ENCODE peak calls at places on chromosomes 16 and 17, in six cellular contexts. H is CD8-positive, alpha-beta memory T cell; C is activated gamma-delta T cell treated with anti-CD3 and anti-CD28 coated beads, Interleukin-2, amount 50 U/mL, for 16 hours; I is cardiac muscle cell; M is chondrocyte; S is HCT116. U is an unnamed sample.

GRCh38 chr16:60107467-60107866 is 1373.4 kb upstream of the GOT2 start:
- DNase-seq in M (no peak), S (no peak), C (no peak), I (no peak), H (no peak), U (no peak)

GRCh38 chr16:86345521-86345920 is 164.8 kb upstream of the FOXF1 start:
- DNase-seq in M (peak), H (no peak), C (no peak), S (no peak), I (no peak), U (no peak)

GRCh38 chr17:27552467-27552779 is 78.6 kb upstream of the LGALS9 start:
- DNase-seq in I (no peak), C (no peak), S (peak), H (no peak), M (no peak), U (no peak)

GRCh38 chr17:74455025-74455585 is 11.3 kb upstream of the CD300A start:
- DNase-seq in I (no peak), S (no peak), H (no peak), M (no peak), C (no peak), U (no peak)

GRCh38 chr17:7561589-7562207 is at the start of gene SENP3:
- DNase-seq in H (peak), M (peak), I (peak), C (peak), S (peak), U (peak)

GRCh38 chr16:82005491-82005830 is 5.8 kb downstream of the SDR42E1 start:
- DNase-seq in M (no peak), I (no peak), C (no peak), H (no peak), S (no peak), U (no peak)

GRCh38 chr17:17492085-17492484 is 4.1 kb downstream of the RASD1 start:
- DNase-seq in M (no peak), I (no peak), H (no peak), S (no peak), C (no peak), U (no peak)

GRCh38 chr17:60314423-60314822 is 77.5 kb downstream of the USP32 start:
- DNase-seq in I (no peak), C (no peak), M (no peak), H (no peak), S (no peak), U (no peak)

GRCh38 chr17:57612202-57613071 is 132.7 kb downstream of the CCDC182 start:
- DNase-seq in S (no peak), C (no peak), H (peak), I (peak), M (no peak), U (no peak)

GRCh38 chr17:44911133-44912001 is 3.9 kb downstream of the GFAP start:
- DNase-seq in H (peak), C (no peak), M (peak), S (peak), I (peak), U (no peak)

GRCh38 chr16:2194852-2195315 is 1.5 kb downstream of the CASKIN1 start:
- DNase-seq in I (peak), C (no peak), H (peak), M (no peak), S (no peak), U (no peak)

GRCh38 chr16:54693864-54694263 is 236.8 kb upstream of the IRX5 start:
- DNase-seq in M (no peak), S (no peak), H (no peak), I (no peak), C (no peak), U (no peak)

U was measured in caudate nucleus.